ENCODE peak calls at places on chromosome 21, in five cellular contexts. R is A549, A is K562, Z is HepG2, P is GM12878. O is an unnamed sample.

GRCh38 chr21:25039461-25040380 is 567.6 kb downstream of the MRPL39 start:
- DNase-seq in R (no peak), A (peak), Z (no peak), P (peak), O (no peak)

GRCh38 chr21:45432575-45433255 is 27.8 kb downstream of the COL18A1 start:
- DNase-seq in R (no peak), A (no peak), Z (peak), P (no peak), O (no peak)

GRCh38 chr21:45383111-45383614 is 21.8 kb upstream of the COL18A1 start:
- DNase-seq in R (no peak), A (peak), Z (peak), P (no peak), O (no peak)

GRCh38 chr21:17537299-17537698 is 24.5 kb downstream of the CXADR start:
- DNase-seq in R (peak), A (no peak), Z (no peak), P (no peak), O (no peak)

GRCh38 chr21:28885853-28886177 is 106.9 kb downstream of the LTN1 start:
- DNase-seq in R (no peak), A (peak), Z (no peak), P (no peak), O (no peak)

GRCh38 chr21:29430581-29430980 is 131.9 kb downstream of the BACH1 start:
- DNase-seq in R (no peak), A (no peak), Z (no peak), P (no peak), O (no peak)

GRCh38 chr21:38807481-38807880 is 1.8 kb downstream of the ETS2 start:
- DNase-seq in R (no peak), A (no peak), Z (no peak), P (no peak), O (no peak)

GRCh38 chr21:44875341-44875740 is 1.9 kb upstream of the PTTG1IP start:
- DNase-seq in R (peak), A (peak), Z (no peak), P (no peak), O (no peak)

GRCh38 chr21:44800971-44801467 is 601 bp downstream of the UBE2G2 start:
- DNase-seq in R (peak), A (peak), Z (peak), P (no peak), O (no peak)

GRCh38 chr21:37631319-37632117 is 264.9 kb downstream of the DYRK1A start:
- DNase-seq in R (peak), A (no peak), Z (no peak), P (peak), O (peak)

GRCh38 chr21:19228241-19228640 is 824.7 kb upstream of the TMPRSS15 start:
- DNase-seq in R (no peak), A (no peak), Z (no peak), P (no peak), O (no peak)
- TF ChIP-seq KDM1A in R (no peak), A (no peak), Z (no peak), P (no peak), O (no peak)

GRCh38 chr21:41648591-41649031 is 118.2 kb downstream of the RIPK4 start:
- DNase-seq in R (no peak), A (no peak), Z (no peak), P (no peak), O (no peak)

GRCh38 chr21:41647806-41648561 is 118.9 kb downstream of the RIPK4 start:
- DNase-seq in R (no peak), A (no peak), Z (no peak), P (no peak), O (no peak)

GRCh38 chr21:41651396-41651795 is 115.5 kb downstream of the RIPK4 start:
- DNase-seq in R (no peak), A (no peak), Z (no peak), P (no peak), O (no peak)

GRCh38 chr21:41651830-41652229 is 115.0 kb downstream of the RIPK4 start:
- DNase-seq in R (no peak), A (no peak), Z (no peak), P (no peak), O (no peak)

GRCh38 chr21:41650526-41651145 is 116.2 kb downstream of the RIPK4 start:
- DNase-seq in R (no peak), A (no peak), Z (no peak), P (no peak), O (no peak)
- TF ChIP-seq KDM1A in R (no peak), A (no peak), Z (no peak), P (no peak), O (no peak)

GRCh38 chr21:35352066-35352770 is 303.1 kb upstream of the RUNX1 start:
- DNase-seq in R (no peak), A (no peak), Z (no peak), P (no peak), O (no peak)
- TF ChIP-seq KDM1A in R (no peak), A (no peak), Z (no peak), P (no peak), O (no peak)

GRCh38 chr21:33751120-33751519 is 108.8 kb downstream of the ITSN1 start:
- DNase-seq in R (no peak), A (peak), Z (no peak), P (no peak), O (no peak)
- TF ChIP-seq KDM1A in R (no peak), A (no peak), Z (no peak), P (no peak), O (no peak)

GRCh38 chr21:30446969-30447368 is 6.9 kb downstream of the KRTAP15-1 start:
- DNase-seq in R (no peak), A (no peak), Z (no peak), P (no peak), O (no peak)
- TF ChIP-seq KDM1A in R (no peak), A (no peak), Z (no peak), P (no peak), O (no peak)